ENCODE peak calls at places on chromosomes 16 and 17, in seven cellular contexts. C is body of pancreas, W is H54, S is A549, N is GM12878, U is HepG2, F is transverse colon. X is an unnamed sample.

GRCh38 chr16:69494993-69495392 is 70.6 kb downstream of the CYB5B start:
- DNase-seq in C (peak; percentile 13), W (no peak), S (peak; percentile 45), N (no peak), U (peak; percentile 39), F (peak; percentile 31), X (peak; percentile 34)

GRCh38 chr17:82687375-82687861 is 11.1 kb downstream of the RAB40B start:
- DNase-seq in C (no peak), W (no peak), S (peak; percentile 83), N (peak; percentile 4), U (no peak), F (no peak), X (no peak)

GRCh38 chr16:49560018-49560830 is 186.6 kb downstream of the C16orf78 start:
- DNase-seq in C (no peak), W (no peak), S (no peak), N (no peak), U (no peak), F (no peak), X (no peak)

GRCh38 chr17:83193336-83194188 is 114.2 kb downstream of the METRNL start:
- DNase-seq in C (peak; percentile 9), W (no peak), S (no peak), N (no peak), U (no peak), F (peak; percentile 8), X (no peak)

GRCh38 chr17:45247429-45248131 is 14.3 kb downstream of the SPATA32 start:
- DNase-seq in C (peak; percentile 96), W (peak; percentile 100), S (peak; percentile 99), N (peak; percentile 78), U (peak; percentile 89), F (peak; percentile 99), X (peak; percentile 76)

GRCh38 chr16:47132310-47132709 is 11.4 kb downstream of the NETO2 start:
- DNase-seq in C (no peak), W (no peak), S (no peak), N (no peak), U (no peak), F (no peak), X (peak; percentile 22)

GRCh38 chr16:56815721-56816120 is 49.3 kb upstream of the SLC12A3 start:
- DNase-seq in C (no peak), W (no peak), S (no peak), N (no peak), U (no peak), F (peak; percentile 13), X (no peak)

GRCh38 chr17:56165017-56165720 is 11.9 kb downstream of the ANKFN1 start:
- DNase-seq in C (no peak), W (no peak), S (no peak), N (no peak), U (no peak), F (no peak), X (no peak)

GRCh38 chr17:40515491-40516041 is 14.1 kb upstream of the TNS4 start:
- DNase-seq in C (no peak), W (no peak), S (no peak), N (no peak), U (no peak), F (no peak), X (no peak)

GRCh38 chr16:56370836-56371235 is 54.5 kb downstream of the AMFR start:
- DNase-seq in C (peak; percentile 55), W (no peak), S (peak; percentile 53), N (no peak), U (no peak), F (no peak), X (no peak)

GRCh38 chr16:85990861-85991301 is 91.9 kb downstream of the IRF8 start:
- DNase-seq in C (no peak), W (no peak), S (no peak), N (peak; percentile 68), U (no peak), F (no peak), X (no peak)

GRCh38 chr17:35432176-35433074 is at the start of gene SLFN12:
- DNase-seq in C (peak; percentile 39), W (peak; percentile 44), S (no peak), N (peak; percentile 67), U (no peak), F (peak; percentile 43), X (peak; percentile 58)

GRCh38 chr17:17060001-17060929 is 18.0 kb downstream of the MPRIP start:
- DNase-seq in C (no peak), W (no peak), S (no peak), N (no peak), U (no peak), F (no peak), X (no peak)

GRCh38 chr16:71846443-71846842 is 667 bp downstream of the ATXN1L start:
- DNase-seq in C (no peak), W (no peak), S (no peak), N (no peak), U (no peak), F (peak; percentile 20), X (peak; percentile 54)

GRCh38 chr16:70674221-70675014 is 11.4 kb downstream of the MTSS2 start:
- DNase-seq in C (no peak), W (no peak), S (no peak), N (no peak), U (no peak), F (no peak), X (no peak)

GRCh38 chr16:71811261-71811803 is 2.7 kb upstream of the AP1G1 start:
- DNase-seq in C (no peak), W (no peak), S (no peak), N (no peak), U (no peak), F (no peak), X (no peak)

GRCh38 chr17:81309140-81309858 is 14.2 kb upstream of the SLC38A10 start:
- DNase-seq in C (peak; percentile 84), W (peak; percentile 92), S (peak; percentile 90), N (no peak), U (peak; percentile 91), F (peak; percentile 96), X (peak; percentile 79)

DNA sequence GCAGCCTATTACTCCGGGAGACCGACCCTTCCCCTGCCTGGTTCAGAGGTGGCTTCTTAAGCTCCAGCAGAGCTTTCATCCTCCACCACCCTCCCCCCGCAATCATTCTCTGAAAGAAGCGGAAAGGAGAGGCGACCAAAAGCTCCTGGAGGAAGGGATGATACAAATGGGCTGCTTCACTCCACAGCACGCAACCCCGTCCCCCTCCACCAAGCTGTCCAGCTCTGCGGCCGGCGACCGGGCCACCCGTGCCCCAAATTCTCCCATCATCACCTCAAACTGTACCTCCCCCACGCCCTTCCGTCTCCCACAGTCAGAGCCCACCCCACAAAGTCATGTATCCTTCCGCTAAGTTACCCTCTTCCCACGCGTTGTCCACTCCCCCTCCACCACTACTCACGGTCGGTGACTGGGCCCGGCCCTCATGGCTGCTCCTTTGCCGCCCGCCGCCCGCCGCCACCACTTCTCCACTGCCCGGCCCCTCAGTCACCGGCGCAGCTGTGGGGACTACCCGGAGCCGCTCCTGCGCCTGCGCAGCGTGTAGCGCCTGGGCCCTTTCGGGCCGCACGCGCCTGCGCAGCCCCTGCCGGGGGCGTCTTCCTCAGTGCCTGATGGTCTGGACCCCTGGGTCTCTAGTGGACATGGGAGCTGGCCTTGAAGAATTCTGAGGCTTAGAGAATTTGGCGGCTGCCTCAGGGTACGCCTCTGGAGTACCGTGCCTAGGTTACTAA is at the start of gene FAM222B:
- DNase-seq in C (peak; percentile 81), W (peak; percentile 99), S (peak; percentile 87), N (peak; percentile 51), U (peak; percentile 79), F (peak; percentile 86), X (peak; percentile 89)
- TF ChIP-seq POLR2A in C (peak; percentile 83), W (peak; percentile 94), S (peak; percentile 79), N (peak; percentile 87), U (peak; percentile 79), F (peak; percentile 90), X (peak; percentile 56)

DNA sequence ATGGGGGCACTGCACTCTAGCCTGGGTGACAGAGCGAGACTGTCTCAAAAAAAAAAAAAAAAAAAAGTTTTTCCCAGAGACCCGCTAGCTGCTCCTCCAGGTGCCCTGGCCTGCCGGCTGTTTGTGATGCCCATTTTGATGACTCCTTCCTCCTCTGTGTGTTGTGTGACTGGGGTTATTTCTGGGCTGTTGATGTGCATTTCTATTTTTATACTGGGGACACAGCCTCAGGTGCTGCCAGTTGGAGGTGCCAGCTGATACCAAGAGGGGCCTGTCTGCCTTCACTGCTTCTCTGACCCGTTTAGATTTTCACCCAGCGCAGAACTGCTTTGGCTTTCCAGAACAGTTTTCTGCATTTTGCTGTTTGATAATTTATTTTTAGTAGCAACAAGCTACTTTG is 6.6 kb downstream of the PLA2G15 start:
- DNase-seq in C (no peak), W (no peak), S (no peak), N (no peak), U (no peak), F (no peak), X (no peak)
- TF ChIP-seq POLR2A in C (no peak), W (no peak), S (no peak), N (no peak), U (no peak), F (no peak), X (no peak)

DNA sequence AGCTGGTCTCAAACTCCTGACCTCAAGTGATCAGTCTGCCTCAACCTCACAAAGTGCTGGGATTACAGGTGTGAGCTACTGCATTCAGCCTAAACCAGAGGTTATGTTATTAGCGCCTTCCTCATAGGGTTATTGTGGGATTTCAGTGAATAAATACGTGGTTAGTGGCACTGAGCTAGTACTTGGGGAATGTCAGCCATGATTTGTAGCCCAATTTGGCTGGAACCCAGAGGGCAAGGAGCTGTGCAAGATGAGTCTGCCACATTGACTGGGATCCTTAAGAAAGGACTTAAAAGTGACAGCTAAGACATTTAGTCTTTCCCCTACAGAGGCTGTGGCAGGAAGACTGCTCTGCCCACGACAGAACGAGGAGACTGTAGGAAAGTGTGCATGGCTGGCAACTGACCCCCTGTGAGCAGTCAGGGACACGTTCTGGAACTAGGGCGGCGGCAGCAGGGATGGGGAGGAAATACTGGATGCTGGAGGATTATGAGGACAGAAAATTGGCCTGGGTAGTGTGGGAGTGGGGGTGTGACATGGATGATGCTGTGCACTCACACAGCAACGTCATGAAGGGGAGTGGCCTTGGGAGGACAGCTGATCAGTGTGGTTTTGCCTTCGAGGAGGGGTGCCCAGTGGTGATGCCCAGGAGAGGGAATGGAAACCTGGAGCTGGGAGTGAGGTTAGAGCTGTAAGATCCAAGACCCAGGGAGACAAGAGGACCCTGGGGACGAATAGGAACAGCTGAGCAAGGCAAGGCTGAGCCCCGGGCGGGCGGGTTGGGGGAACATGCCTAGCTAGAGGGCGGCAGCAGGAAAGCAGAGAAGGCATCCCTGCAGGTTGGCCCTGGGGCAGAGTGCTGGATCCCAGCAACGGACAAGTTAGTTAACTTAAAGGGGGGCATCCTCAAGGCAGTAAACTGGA is 14.5 kb downstream of the ATP5PD start:
- DNase-seq in C (peak; percentile 48), W (peak; percentile 93), S (peak; percentile 86), N (no peak), U (peak; percentile 54), F (peak; percentile 74), X (peak; percentile 71)
- TF ChIP-seq POLR2A in C (no peak), W (peak; percentile 6), S (no peak), N (no peak), U (no peak), F (no peak), X (no peak)

DNA sequence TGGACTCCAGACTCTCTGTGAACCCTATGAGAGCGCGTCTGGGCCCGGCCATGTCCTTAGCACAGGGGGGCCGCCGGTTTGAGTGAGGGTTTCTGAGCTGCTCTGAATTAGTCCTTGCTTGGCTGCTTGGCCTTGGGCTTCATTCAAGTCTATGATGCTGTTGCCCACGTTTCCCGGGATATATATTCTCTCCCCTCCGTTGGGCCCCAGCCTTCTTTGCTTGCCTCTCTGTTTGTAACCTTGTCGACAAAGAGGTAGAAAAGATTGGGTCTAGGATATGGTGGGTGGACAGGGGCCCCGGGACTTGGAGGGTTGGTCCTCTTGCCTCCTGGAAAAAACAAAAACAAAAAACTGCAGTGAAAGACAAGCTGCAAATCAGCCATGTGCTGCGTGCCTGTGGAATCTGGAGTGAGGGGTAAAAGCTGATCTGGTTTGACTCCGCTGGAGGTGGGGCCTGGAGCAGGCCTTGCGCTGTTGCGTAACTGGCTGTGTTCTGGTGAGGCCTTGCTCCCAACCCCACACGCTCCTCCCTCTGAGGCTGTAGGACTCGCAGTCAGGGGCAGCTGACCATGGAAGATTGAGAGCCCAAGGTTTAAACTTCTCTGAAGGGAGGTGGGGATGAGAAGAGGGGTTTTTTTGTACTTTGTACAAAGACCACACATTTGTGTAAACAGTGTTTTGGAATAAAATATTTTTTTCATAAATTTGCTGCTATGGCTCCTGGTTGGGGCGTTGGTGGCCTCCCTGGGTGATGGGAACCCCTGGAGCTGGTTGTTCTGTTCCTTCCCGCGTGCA is 23.1 kb downstream of the STAT5A start:
- DNase-seq in C (peak; percentile 54), W (no peak), S (no peak), N (no peak), U (peak; percentile 91), F (peak; percentile 78), X (peak; percentile 93)
- TF ChIP-seq POLR2A in C (no peak), W (no peak), S (no peak), N (peak; percentile 31), U (peak; percentile 86), F (no peak), X (peak; percentile 75)